ENCODE peak calls at places on chromosomes 16 and 17, in nine cellular contexts. One of them, this sample, is unnamed.

GRCh38 chr16:13112639-13113038 is 211.2 kb downstream of the SHISA9 start:
- DNase-seq in HCT116: no peak
- DNase-seq in GM23338: no peak
- DNase-seq in MM.1S: no peak
- DNase-seq in neural progenitor cell: peak
- DNase-seq in hepatocyte: no peak
- DNase-seq in SK-N-SH: no peak
- DNase-seq in GM23248: no peak
- DNase-seq in OCI-LY7: no peak
- DNase-seq in this sample: no peak

GRCh38 chr17:38597375-38597774 is 8.4 kb downstream of the SRCIN1 start:
- DNase-seq in MM.1S: no peak
- DNase-seq in OCI-LY7: no peak
- DNase-seq in neural progenitor cell: no peak
- DNase-seq in SK-N-SH: no peak
- DNase-seq in GM23338: no peak
- DNase-seq in HCT116: no peak
- DNase-seq in GM23248: no peak
- DNase-seq in hepatocyte: no peak
- DNase-seq in this sample: no peak

GRCh38 chr16:88548131-88548874 is 21.9 kb upstream of the ZC3H18 start:
- DNase-seq in OCI-LY7: no peak
- DNase-seq in hepatocyte: no peak
- DNase-seq in MM.1S: no peak
- DNase-seq in GM23248: no peak
- DNase-seq in neural progenitor cell: no peak
- DNase-seq in HCT116: no peak
- DNase-seq in GM23338: no peak
- DNase-seq in SK-N-SH: peak
- DNase-seq in this sample: no peak

GRCh38 chr17:35612924-35613521 is 25.9 kb downstream of the AP2B1 start:
- DNase-seq in MM.1S: peak
- DNase-seq in hepatocyte: peak
- DNase-seq in OCI-LY7: peak
- DNase-seq in GM23248: peak
- DNase-seq in GM23338: peak
- DNase-seq in neural progenitor cell: peak
- DNase-seq in SK-N-SH: peak
- DNase-seq in HCT116: peak
- DNase-seq in this sample: peak

GRCh38 chr17:7068268-7068667 is 11.8 kb downstream of the CLEC10A start:
- DNase-seq in GM23248: no peak
- DNase-seq in SK-N-SH: no peak
- DNase-seq in neural progenitor cell: no peak
- DNase-seq in hepatocyte: no peak
- DNase-seq in HCT116: no peak
- DNase-seq in OCI-LY7: no peak
- DNase-seq in MM.1S: no peak
- DNase-seq in GM23338: no peak
- DNase-seq in this sample: no peak

GRCh38 chr17:4105232-4105631 is 37.6 kb downstream of the ZZEF1 start:
- DNase-seq in neural progenitor cell: no peak
- DNase-seq in hepatocyte: peak
- DNase-seq in MM.1S: no peak
- DNase-seq in SK-N-SH: no peak
- DNase-seq in HCT116: no peak
- DNase-seq in GM23248: no peak
- DNase-seq in GM23338: no peak
- DNase-seq in OCI-LY7: no peak
- DNase-seq in this sample: no peak

GRCh38 chr17:61362396-61362795 is 37.2 kb upstream of the TBX2 start:
- DNase-seq in GM23248: no peak
- DNase-seq in MM.1S: no peak
- DNase-seq in HCT116: no peak
- DNase-seq in neural progenitor cell: no peak
- DNase-seq in GM23338: no peak
- DNase-seq in OCI-LY7: no peak
- DNase-seq in hepatocyte: no peak
- DNase-seq in SK-N-SH: no peak
- DNase-seq in this sample: no peak

GRCh38 chr16:67943256-67943618 is 683 bp downstream of the LCAT start:
- DNase-seq in OCI-LY7: no peak
- DNase-seq in GM23338: no peak
- DNase-seq in MM.1S: no peak
- DNase-seq in GM23248: no peak
- DNase-seq in neural progenitor cell: no peak
- DNase-seq in SK-N-SH: no peak
- DNase-seq in hepatocyte: no peak
- DNase-seq in HCT116: no peak
- DNase-seq in this sample: no peak

GRCh38 chr17:53462393-53462811 is 360.3 kb upstream of the KIF2B start:
- DNase-seq in MM.1S: no peak
- DNase-seq in GM23248: no peak
- DNase-seq in neural progenitor cell: no peak
- DNase-seq in OCI-LY7: no peak
- DNase-seq in GM23338: no peak
- DNase-seq in SK-N-SH: peak
- DNase-seq in HCT116: no peak
- DNase-seq in hepatocyte: no peak
- DNase-seq in this sample: peak

GRCh38 chr17:15966183-15966878 is 21.4 kb downstream of the ADORA2B start:
- DNase-seq in GM23338: peak
- DNase-seq in HCT116: no peak
- DNase-seq in MM.1S: no peak
- DNase-seq in neural progenitor cell: peak
- DNase-seq in GM23248: no peak
- DNase-seq in hepatocyte: peak
- DNase-seq in OCI-LY7: no peak
- DNase-seq in SK-N-SH: no peak
- DNase-seq in this sample: peak

GRCh38 chr17:83119987-83120864 is 40.8 kb downstream of the METRNL start:
- DNase-seq in HCT116: no peak
- DNase-seq in MM.1S: peak
- DNase-seq in GM23248: no peak
- DNase-seq in neural progenitor cell: no peak
- DNase-seq in OCI-LY7: peak
- DNase-seq in GM23338: peak
- DNase-seq in SK-N-SH: no peak
- DNase-seq in hepatocyte: no peak
- DNase-seq in this sample: no peak

GRCh38 chr17:8294814-8295316 is 335 bp downstream of the SLC25A35 start:
- DNase-seq in neural progenitor cell: peak
- DNase-seq in SK-N-SH: no peak
- DNase-seq in MM.1S: no peak
- DNase-seq in GM23248: no peak
- DNase-seq in hepatocyte: no peak
- DNase-seq in OCI-LY7: no peak
- DNase-seq in HCT116: no peak
- DNase-seq in GM23338: no peak
- DNase-seq in this sample: no peak

GRCh38 chr16:23856345-23856744 is 20.6 kb downstream of the PRKCB start:
- DNase-seq in hepatocyte: no peak
- DNase-seq in GM23338: no peak
- DNase-seq in SK-N-SH: no peak
- DNase-seq in HCT116: no peak
- DNase-seq in GM23248: no peak
- DNase-seq in neural progenitor cell: no peak
- DNase-seq in MM.1S: no peak
- DNase-seq in OCI-LY7: no peak
- DNase-seq in this sample: no peak

DNA sequence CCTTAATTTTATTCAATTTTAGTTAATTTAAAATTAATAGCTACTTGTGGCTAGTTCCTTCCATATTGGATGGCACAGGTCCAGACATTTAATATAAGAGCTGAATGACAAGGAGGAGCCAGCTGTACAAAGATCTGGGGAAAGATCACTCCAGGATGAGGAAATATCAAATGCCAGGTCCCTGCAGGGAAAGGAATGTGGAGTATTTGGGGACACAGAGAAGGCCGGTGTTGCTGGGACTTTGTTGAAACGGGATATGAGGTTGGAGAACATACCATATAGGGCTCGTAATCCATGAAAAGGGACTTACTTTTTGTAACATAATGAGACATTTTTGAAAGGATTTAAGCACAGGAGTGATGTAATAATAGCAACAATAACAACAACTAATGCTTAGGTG is 426.8 kb downstream of the HS3ST4 start:
- DNase-seq in hepatocyte: no peak
- DNase-seq in HCT116: no peak
- DNase-seq in MM.1S: no peak
- DNase-seq in GM23248: no peak
- DNase-seq in OCI-LY7: no peak
- DNase-seq in GM23338: peak
- DNase-seq in neural progenitor cell: peak
- DNase-seq in SK-N-SH: no peak
- DNase-seq in this sample: no peak
- TF ChIP-seq EZH2phosphoT487 in hepatocyte: no peak
- TF ChIP-seq EZH2phosphoT487 in HCT116: no peak
- TF ChIP-seq EZH2phosphoT487 in MM.1S: no peak
- TF ChIP-seq EZH2phosphoT487 in GM23248: no peak
- TF ChIP-seq EZH2phosphoT487 in OCI-LY7: no peak
- TF ChIP-seq EZH2phosphoT487 in GM23338: no peak
- TF ChIP-seq EZH2phosphoT487 in neural progenitor cell: no peak
- TF ChIP-seq EZH2phosphoT487 in SK-N-SH: no peak
- TF ChIP-seq EZH2phosphoT487 in this sample: no peak

GRCh38 chr16:57955572-57955971 is 15.4 kb downstream of the CNGB1 start:
- DNase-seq in GM23248: no peak
- DNase-seq in HCT116: no peak
- DNase-seq in SK-N-SH: no peak
- DNase-seq in GM23338: no peak
- DNase-seq in hepatocyte: no peak
- DNase-seq in neural progenitor cell: no peak
- DNase-seq in OCI-LY7: no peak
- DNase-seq in MM.1S: no peak
- DNase-seq in this sample: no peak

GRCh38 chr16:57958544-57958943 is 12.4 kb downstream of the CNGB1 start:
- DNase-seq in OCI-LY7: no peak
- DNase-seq in MM.1S: no peak
- DNase-seq in HCT116: no peak
- DNase-seq in GM23248: no peak
- DNase-seq in neural progenitor cell: no peak
- DNase-seq in hepatocyte: no peak
- DNase-seq in SK-N-SH: no peak
- DNase-seq in GM23338: no peak
- DNase-seq in this sample: no peak

GRCh38 chr16:57956270-57956808 is 14.6 kb downstream of the CNGB1 start:
- DNase-seq in SK-N-SH: no peak
- DNase-seq in MM.1S: no peak
- DNase-seq in GM23338: no peak
- DNase-seq in neural progenitor cell: no peak
- DNase-seq in hepatocyte: no peak
- DNase-seq in GM23248: no peak
- DNase-seq in HCT116: no peak
- DNase-seq in OCI-LY7: no peak
- DNase-seq in this sample: no peak

GRCh38 chr16:57957396-57958392 is 13.2 kb downstream of the CNGB1 start:
- DNase-seq in hepatocyte: no peak
- DNase-seq in GM23338: peak
- DNase-seq in neural progenitor cell: no peak
- DNase-seq in MM.1S: no peak
- DNase-seq in HCT116: no peak
- DNase-seq in SK-N-SH: no peak
- DNase-seq in OCI-LY7: no peak
- DNase-seq in GM23248: no peak
- DNase-seq in this sample: no peak

DNA sequence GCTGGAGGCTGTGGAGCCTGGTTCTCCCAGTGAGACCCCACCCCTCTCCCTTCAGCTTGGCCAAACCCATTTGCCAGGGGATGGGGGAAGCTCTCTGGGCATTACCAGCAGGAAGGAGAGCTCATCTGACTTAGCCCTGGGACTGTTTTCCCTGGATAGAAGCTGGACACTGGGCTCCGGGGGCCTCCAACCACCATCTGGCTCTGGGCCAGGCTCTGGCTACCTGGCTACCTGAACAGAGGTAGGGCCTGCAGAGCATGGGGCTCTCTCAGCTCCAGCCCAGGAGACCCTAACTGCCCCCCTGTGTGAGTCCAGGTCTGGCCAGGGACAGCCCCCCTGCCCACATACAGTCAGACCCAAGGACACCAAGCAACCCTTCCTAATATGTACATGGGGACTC is 14.0 kb downstream of the CNGB1 start:
- DNase-seq in OCI-LY7: no peak
- DNase-seq in MM.1S: no peak
- DNase-seq in SK-N-SH: no peak
- DNase-seq in neural progenitor cell: no peak
- DNase-seq in hepatocyte: no peak
- DNase-seq in GM23338: no peak
- DNase-seq in GM23248: no peak
- DNase-seq in HCT116: no peak
- DNase-seq in this sample: no peak
- TF ChIP-seq EZH2phosphoT487 in OCI-LY7: no peak
- TF ChIP-seq EZH2phosphoT487 in MM.1S: no peak
- TF ChIP-seq EZH2phosphoT487 in SK-N-SH: no peak
- TF ChIP-seq EZH2phosphoT487 in neural progenitor cell: no peak
- TF ChIP-seq EZH2phosphoT487 in hepatocyte: no peak
- TF ChIP-seq EZH2phosphoT487 in GM23338: no peak
- TF ChIP-seq EZH2phosphoT487 in GM23248: no peak
- TF ChIP-seq EZH2phosphoT487 in HCT116: no peak
- TF ChIP-seq EZH2phosphoT487 in this sample: no peak

GRCh38 chr17:31736855-31737625 is 122.0 kb downstream of the COPRS start:
- DNase-seq in GM23248: no peak
- DNase-seq in GM23338: no peak
- DNase-seq in SK-N-SH: no peak
- DNase-seq in neural progenitor cell: no peak
- DNase-seq in hepatocyte: no peak
- DNase-seq in OCI-LY7: no peak
- DNase-seq in HCT116: no peak
- DNase-seq in MM.1S: no peak
- DNase-seq in this sample: no peak
- TF ChIP-seq EZH2phosphoT487 in GM23248: no peak
- TF ChIP-seq EZH2phosphoT487 in GM23338: no peak
- TF ChIP-seq EZH2phosphoT487 in SK-N-SH: no peak
- TF ChIP-seq EZH2phosphoT487 in neural progenitor cell: no peak
- TF ChIP-seq EZH2phosphoT487 in hepatocyte: no peak
- TF ChIP-seq EZH2phosphoT487 in OCI-LY7: no peak
- TF ChIP-seq EZH2phosphoT487 in HCT116: no peak
- TF ChIP-seq EZH2phosphoT487 in MM.1S: no peak
- TF ChIP-seq EZH2phosphoT487 in this sample: no peak

DNA sequence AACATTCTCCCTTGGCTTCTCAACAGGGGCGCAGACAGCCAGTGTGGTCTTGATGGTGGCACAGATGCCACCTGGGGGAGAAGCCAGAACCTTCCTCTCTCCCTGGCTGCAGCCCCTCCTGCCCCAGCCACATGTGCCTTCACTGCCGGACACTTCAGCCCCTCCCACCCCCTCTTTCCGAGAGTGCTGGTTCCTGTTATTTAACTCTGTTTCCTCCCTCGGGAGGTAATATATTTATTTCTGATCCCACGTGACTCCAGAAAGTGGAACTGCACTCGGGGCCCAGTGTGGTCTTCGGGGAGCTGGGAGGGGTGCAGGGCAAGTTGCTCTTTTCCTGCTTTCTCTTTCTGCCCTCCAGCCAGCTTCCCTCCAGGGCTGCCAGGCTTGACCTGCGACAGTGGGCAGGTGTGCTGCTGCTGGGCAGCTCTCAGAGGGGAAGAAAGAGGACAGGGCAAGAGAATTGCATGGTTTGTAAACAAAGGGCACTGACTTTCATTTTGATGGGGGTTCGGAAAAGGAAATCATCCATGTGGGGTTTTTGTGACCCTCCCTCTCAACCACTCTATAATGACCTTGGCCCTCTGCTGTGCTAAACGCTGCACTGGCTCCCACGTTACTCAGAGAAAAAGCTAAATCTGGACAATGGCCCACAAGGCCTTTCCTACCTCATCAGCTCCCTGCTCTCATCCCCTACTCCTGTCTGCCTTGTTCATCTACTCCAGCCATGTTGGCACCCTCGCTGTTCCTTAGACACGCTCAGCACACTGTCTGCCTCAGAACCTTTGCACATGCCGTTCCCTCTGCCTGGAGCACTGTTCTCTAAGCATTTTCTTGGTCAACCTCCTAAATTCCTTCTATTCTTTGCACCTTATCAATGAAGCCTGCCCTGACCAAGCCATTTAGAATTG is 8.2 kb upstream of the CIITA start:
- DNase-seq in hepatocyte: no peak
- DNase-seq in OCI-LY7: peak
- DNase-seq in MM.1S: peak
- DNase-seq in GM23338: no peak
- DNase-seq in GM23248: no peak
- DNase-seq in SK-N-SH: no peak
- DNase-seq in HCT116: no peak
- DNase-seq in neural progenitor cell: no peak
- DNase-seq in this sample: no peak
- TF ChIP-seq EZH2phosphoT487 in hepatocyte: no peak
- TF ChIP-seq EZH2phosphoT487 in OCI-LY7: no peak
- TF ChIP-seq EZH2phosphoT487 in MM.1S: no peak
- TF ChIP-seq EZH2phosphoT487 in GM23338: no peak
- TF ChIP-seq EZH2phosphoT487 in GM23248: no peak
- TF ChIP-seq EZH2phosphoT487 in SK-N-SH: no peak
- TF ChIP-seq EZH2phosphoT487 in HCT116: no peak
- TF ChIP-seq EZH2phosphoT487 in neural progenitor cell: no peak
- TF ChIP-seq EZH2phosphoT487 in this sample: no peak

This sample was measured in PC-3.